ENCODE peak calls at places on chromosome 17, in ten cellular contexts. G, P, V, M, R, Y, Z, H, O and J are unnamed samples.

GRCh38 chr17:79146562-79146961 is 71.9 kb downstream of the ENGASE start:
- DNase-seq in G (no peak), P (no peak), V (no peak), M (no peak), R (no peak), Y (no peak), Z (no peak), H (no peak), O (no peak), J (no peak)

GRCh38 chr17:27381007-27381501 is 75.2 kb upstream of the KSR1 start:
- DNase-seq in G (peak; percentile 43), P (peak; percentile 12), V (peak; percentile 75), M (peak; percentile 70), R (peak; percentile 93), Y (peak; percentile 80), Z (peak; percentile 64), H (peak; percentile 73), O (peak; percentile 51), J (peak; percentile 34)

GRCh38 chr17:37576281-37576680 is 32.9 kb downstream of the SYNRG start:
- DNase-seq in G (peak; percentile 19), P (no peak), V (no peak), M (no peak), R (no peak), Y (no peak), Z (no peak), H (no peak), O (no peak), J (no peak)

GRCh38 chr17:73196500-73196899 is 3.6 kb downstream of the COG1 start:
- DNase-seq in G (no peak), P (peak; percentile 88), V (peak; percentile 82), M (no peak), R (peak; percentile 85), Y (no peak), Z (no peak), H (no peak), O (peak; percentile 25), J (peak; percentile 18)

GRCh38 chr17:66548158-66548557 is 245.7 kb downstream of the PRKCA start:
- DNase-seq in G (peak; percentile 85), P (no peak), V (no peak), M (no peak), R (no peak), Y (peak; percentile 76), Z (no peak), H (no peak), O (peak; percentile 46), J (no peak)

GRCh38 chr17:859461-860195 is 77.5 kb downstream of the MRM3 start:
- DNase-seq in G (no peak), P (peak; percentile 43), V (no peak), M (peak; percentile 65), R (no peak), Y (no peak), Z (no peak), H (peak; percentile 65), O (peak; percentile 80), J (peak; percentile 7)

GRCh38 chr17:67868176-67868575 is 42.9 kb downstream of the BPTF start:
- DNase-seq in G (no peak), P (no peak), V (no peak), M (no peak), R (no peak), Y (no peak), Z (no peak), H (no peak), O (no peak), J (no peak)

GRCh38 chr17:63947711-63948330 is 15.7 kb upstream of the CD79B start:
- DNase-seq in G (no peak), P (no peak), V (peak; percentile 69), M (no peak), R (no peak), Y (no peak), Z (no peak), H (no peak), O (no peak), J (no peak)

GRCh38 chr17:74354123-74354522 is 7.5 kb downstream of the BTBD17 start:
- DNase-seq in G (peak; percentile 44), P (no peak), V (peak; percentile 58), M (no peak), R (peak; percentile 95), Y (peak; percentile 67), Z (no peak), H (peak; percentile 51), O (no peak), J (no peak)

DNA sequence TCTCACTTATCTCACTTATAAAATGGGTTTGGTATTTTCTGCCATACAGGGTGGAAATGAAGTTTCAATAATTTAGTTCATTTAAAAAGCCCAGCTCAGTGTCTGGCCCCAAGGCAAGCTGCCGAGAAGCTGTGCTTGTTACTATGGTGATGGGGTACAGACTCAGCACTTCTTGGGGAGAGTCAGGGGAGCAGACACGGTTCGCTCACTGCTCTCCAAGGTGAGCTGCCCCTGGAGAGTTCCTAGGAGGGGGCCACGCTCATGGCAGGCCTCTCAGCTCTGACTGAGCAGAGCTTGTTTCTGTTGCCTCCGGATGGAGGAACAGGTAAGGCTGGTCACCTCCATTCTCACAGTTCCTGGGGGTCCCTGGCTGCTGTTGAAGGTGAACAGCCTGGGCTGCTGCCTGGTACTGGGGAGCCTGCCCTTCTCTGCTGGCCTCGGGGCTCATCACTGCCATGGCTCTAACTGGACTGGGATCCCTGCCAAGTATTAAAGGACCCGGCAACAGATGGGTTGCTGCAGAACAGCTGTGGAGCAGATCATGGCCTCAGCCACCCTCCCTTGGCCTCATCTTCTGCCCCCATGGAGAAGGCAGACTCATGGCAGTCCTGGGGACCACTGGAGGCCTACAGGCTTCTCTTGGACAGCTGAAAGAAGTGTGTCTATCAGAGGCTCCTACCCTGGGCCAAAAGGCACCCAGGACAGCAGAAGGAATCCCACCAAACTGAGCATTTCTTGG is 25.8 kb upstream of the SPATA32 start:
- DNase-seq in G (no peak), P (no peak), V (no peak), M (no peak), R (no peak), Y (no peak), Z (no peak), H (no peak), O (no peak), J (no peak)
- H3K27ac ChIP-seq in G (no peak overlapping the region), P (peak overlapping the region; percentile 58), V (no peak overlapping the region), M (peak overlapping the region; percentile 84), R (no peak overlapping the region), Y (no peak overlapping the region), Z (no peak overlapping the region), H (peak overlapping the region; percentile 76), O (no peak overlapping the region), J (no peak overlapping the region)

GRCh38 chr17:50956409-50956749 is 90.2 kb upstream of the TOB1 start:
- DNase-seq in G (no peak), P (no peak), V (no peak), M (no peak), R (no peak), Y (no peak), Z (no peak), H (no peak), O (no peak), J (no peak)
- H3K27ac ChIP-seq in G (no peak overlapping the region), P (no peak overlapping the region), V (peak overlapping the region; percentile 23), M (peak overlapping the region; percentile 74), R (no peak overlapping the region), Y (no peak overlapping the region), Z (no peak overlapping the region), H (peak overlapping the region; percentile 78), O (no peak overlapping the region), J (no peak overlapping the region)

GRCh38 chr17:81254955-81255717 is 16.0 kb downstream of the NDUFAF8 start:
- DNase-seq in G (peak; percentile 77), P (peak; percentile 95), V (peak; percentile 88), M (peak; percentile 84), R (peak; percentile 90), Y (no peak), Z (no peak), H (peak; percentile 94), O (peak; percentile 64), J (peak; percentile 46)
- H3K27ac ChIP-seq in G (no peak overlapping the region), P (peak overlapping the region; percentile 38), V (no peak overlapping the region), M (no peak overlapping the region), R (no peak overlapping the region), Y (no peak overlapping the region), Z (no peak overlapping the region), H (no peak overlapping the region), O (no peak overlapping the region), J (no peak overlapping the region)

GRCh38 chr17:17056167-17056562 is 13.9 kb downstream of the MPRIP start:
- DNase-seq in G (no peak), P (no peak), V (no peak), M (no peak), R (peak; percentile 24), Y (no peak), Z (no peak), H (peak; percentile 23), O (no peak), J (no peak)

GRCh38 chr17:17055286-17056166 is 13.3 kb downstream of the MPRIP start:
- DNase-seq in G (no peak), P (no peak), V (no peak), M (peak; percentile 55), R (peak; percentile 43), Y (no peak), Z (no peak), H (no peak), O (peak; percentile 32), J (no peak)

GRCh38 chr17:17052462-17053221 is 10.4 kb downstream of the MPRIP start:
- DNase-seq in G (no peak), P (no peak), V (no peak), M (no peak), R (peak; percentile 24), Y (peak; percentile 5), Z (no peak), H (no peak), O (no peak), J (no peak)

GRCh38 chr17:17053446-17054379 is 11.5 kb downstream of the MPRIP start:
- DNase-seq in G (no peak), P (no peak), V (no peak), M (no peak), R (peak; percentile 25), Y (peak; percentile 22), Z (no peak), H (no peak), O (no peak), J (no peak)

GRCh38 chr17:17054636-17055035 is 12.4 kb downstream of the MPRIP start:
- DNase-seq in G (no peak), P (no peak), V (no peak), M (no peak), R (peak; percentile 18), Y (no peak), Z (no peak), H (no peak), O (no peak), J (no peak)
- H3K27ac ChIP-seq in G (no peak overlapping the region), P (no peak overlapping the region), V (no peak overlapping the region), M (peak overlapping the region; percentile 85), R (no peak overlapping the region), Y (no peak overlapping the region), Z (no peak overlapping the region), H (peak overlapping the region; percentile 85), O (no peak overlapping the region), J (no peak overlapping the region)

GRCh38 chr17:32498362-32498761 is 11.6 kb downstream of the CDK5R1 start:
- DNase-seq in G (no peak), P (no peak), V (no peak), M (no peak), R (peak; percentile 73), Y (no peak), Z (no peak), H (no peak), O (no peak), J (no peak)
- H3K27ac ChIP-seq in G (no peak overlapping the region), P (no peak overlapping the region), V (no peak overlapping the region), M (no peak overlapping the region), R (no peak overlapping the region), Y (no peak overlapping the region), Z (no peak overlapping the region), H (no peak overlapping the region), O (no peak overlapping the region), J (no peak overlapping the region)

GRCh38 chr17:56678249-56679144 is 85.0 kb downstream of the NOG start:
- DNase-seq in G (no peak), P (no peak), V (no peak), M (no peak), R (peak; percentile 55), Y (no peak), Z (no peak), H (no peak), O (no peak), J (no peak)
- H3K27ac ChIP-seq in G (no peak overlapping the region), P (no peak overlapping the region), V (no peak overlapping the region), M (no peak overlapping the region), R (no peak overlapping the region), Y (no peak overlapping the region), Z (no peak overlapping the region), H (no peak overlapping the region), O (no peak overlapping the region), J (no peak overlapping the region)